ENCODE peak calls at places on chromosome 6, in eight cellular contexts. One of them, this sample, is unnamed.

GRCh38 chr6:138682722-138683521 is 90.6 kb upstream of the CCDC28A start:
- DNase-seq in heart right ventricle: peak; percentile 19
- DNase-seq in thoracic aorta: no peak
- DNase-seq in Karpas-422: peak; percentile 10
- DNase-seq in psoas muscle: no peak
- DNase-seq in A549: no peak
- DNase-seq in suprapubic skin: peak; percentile 69
- DNase-seq in GM23248: no peak
- DNase-seq in this sample: no peak

GRCh38 chr6:33878541-33878940 is 74.7 kb upstream of the MLN start:
- DNase-seq in heart right ventricle: no peak
- DNase-seq in Karpas-422: no peak
- DNase-seq in suprapubic skin: no peak
- DNase-seq in thoracic aorta: no peak
- DNase-seq in psoas muscle: peak; percentile 11
- DNase-seq in A549: no peak
- DNase-seq in GM23248: no peak
- DNase-seq in this sample: no peak

GRCh38 chr6:142845624-142846458 is 99.1 kb downstream of the HIVEP2 start:
- DNase-seq in GM23248: peak; percentile 80
- DNase-seq in suprapubic skin: peak; percentile 84
- DNase-seq in Karpas-422: peak; percentile 45
- DNase-seq in psoas muscle: peak; percentile 94
- DNase-seq in A549: no peak
- DNase-seq in thoracic aorta: peak; percentile 31
- DNase-seq in heart right ventricle: peak; percentile 93
- DNase-seq in this sample: peak; percentile 50

GRCh38 chr6:21769973-21770372 is 176.4 kb downstream of the SOX4 start:
- DNase-seq in psoas muscle: no peak
- DNase-seq in thoracic aorta: no peak
- DNase-seq in Karpas-422: no peak
- DNase-seq in heart right ventricle: no peak
- DNase-seq in suprapubic skin: no peak
- DNase-seq in GM23248: peak; percentile 21
- DNase-seq in A549: no peak
- DNase-seq in this sample: no peak

GRCh38 chr6:87808005-87808757 is 106.1 kb upstream of the AKIRIN2 start:
- DNase-seq in A549: no peak
- DNase-seq in heart right ventricle: no peak
- DNase-seq in thoracic aorta: no peak
- DNase-seq in GM23248: peak; percentile 91
- DNase-seq in suprapubic skin: no peak
- DNase-seq in psoas muscle: no peak
- DNase-seq in Karpas-422: no peak
- DNase-seq in this sample: no peak

GRCh38 chr6:50706575-50706974 is 6.8 kb upstream of the TFAP2D start:
- DNase-seq in Karpas-422: no peak
- DNase-seq in psoas muscle: no peak
- DNase-seq in heart right ventricle: no peak
- DNase-seq in A549: no peak
- DNase-seq in thoracic aorta: no peak
- DNase-seq in suprapubic skin: no peak
- DNase-seq in GM23248: no peak
- DNase-seq in this sample: no peak

GRCh38 chr6:116278853-116279231 is 888 bp downstream of the TSPYL1 start:
- DNase-seq in Karpas-422: peak; percentile 44
- DNase-seq in suprapubic skin: peak; percentile 71
- DNase-seq in GM23248: no peak
- DNase-seq in thoracic aorta: no peak
- DNase-seq in heart right ventricle: peak; percentile 57
- DNase-seq in psoas muscle: peak; percentile 79
- DNase-seq in A549: no peak
- DNase-seq in this sample: no peak

GRCh38 chr6:166268431-166268830 is 39.8 kb downstream of the PRR18 start:
- DNase-seq in thoracic aorta: no peak
- DNase-seq in suprapubic skin: no peak
- DNase-seq in Karpas-422: no peak
- DNase-seq in GM23248: no peak
- DNase-seq in psoas muscle: no peak
- DNase-seq in A549: no peak
- DNase-seq in heart right ventricle: no peak
- DNase-seq in this sample: no peak

GRCh38 chr6:146700078-146700686 is 101.4 kb downstream of the ADGB start:
- DNase-seq in thoracic aorta: peak; percentile 70
- DNase-seq in Karpas-422: peak; percentile 90
- DNase-seq in GM23248: peak; percentile 91
- DNase-seq in A549: peak; percentile 13
- DNase-seq in heart right ventricle: no peak
- DNase-seq in psoas muscle: no peak
- DNase-seq in suprapubic skin: peak; percentile 75
- DNase-seq in this sample: peak; percentile 94

GRCh38 chr6:100775667-100776066 is 105.5 kb downstream of the ASCC3 start:
- DNase-seq in suprapubic skin: no peak
- DNase-seq in psoas muscle: no peak
- DNase-seq in A549: no peak
- DNase-seq in Karpas-422: no peak
- DNase-seq in GM23248: peak; percentile 18
- DNase-seq in heart right ventricle: no peak
- DNase-seq in thoracic aorta: no peak
- DNase-seq in this sample: no peak

GRCh38 chr6:91240878-91241603 is 654.2 kb upstream of the MAP3K7 start:
- DNase-seq in GM23248: no peak
- DNase-seq in Karpas-422: peak; percentile 42
- DNase-seq in psoas muscle: no peak
- DNase-seq in A549: no peak
- DNase-seq in heart right ventricle: no peak
- DNase-seq in thoracic aorta: no peak
- DNase-seq in suprapubic skin: no peak
- DNase-seq in this sample: no peak

GRCh38 chr6:16336056-16336810 is 97.8 kb downstream of the GMPR start:
- DNase-seq in psoas muscle: no peak
- DNase-seq in A549: no peak
- DNase-seq in thoracic aorta: no peak
- DNase-seq in Karpas-422: peak; percentile 65
- DNase-seq in suprapubic skin: no peak
- DNase-seq in heart right ventricle: no peak
- DNase-seq in GM23248: peak; percentile 37
- DNase-seq in this sample: no peak

GRCh38 chr6:73929421-73929820 is 233.4 kb downstream of the CD109 start:
- DNase-seq in heart right ventricle: no peak
- DNase-seq in suprapubic skin: no peak
- DNase-seq in thoracic aorta: no peak
- DNase-seq in Karpas-422: no peak
- DNase-seq in A549: no peak
- DNase-seq in psoas muscle: no peak
- DNase-seq in GM23248: no peak
- DNase-seq in this sample: no peak

GRCh38 chr6:113381957-113382356 is 475.2 kb upstream of the MARCKS start:
- DNase-seq in Karpas-422: peak; percentile 56
- DNase-seq in suprapubic skin: peak; percentile 64
- DNase-seq in thoracic aorta: no peak
- DNase-seq in heart right ventricle: no peak
- DNase-seq in psoas muscle: no peak
- DNase-seq in GM23248: peak; percentile 35
- DNase-seq in A549: no peak
- DNase-seq in this sample: peak; percentile 26
- H3K4me1 ChIP-seq in Karpas-422: no peaks in the 10 kb centered on the region
- H3K4me1 ChIP-seq in suprapubic skin: no peaks in the 10 kb centered on the region
- H3K4me1 ChIP-seq in thoracic aorta: no peaks in the 10 kb centered on the region
- H3K4me1 ChIP-seq in heart right ventricle: no peaks in the 10 kb centered on the region
- H3K4me1 ChIP-seq in psoas muscle: no peaks in the 10 kb centered on the region
- H3K4me1 ChIP-seq in GM23248: peaks cover 52% of the 10 kb centered on the region
- H3K4me1 ChIP-seq in A549: peaks cover 14% of the 10 kb centered on the region
- H3K4me1 ChIP-seq in this sample: peaks cover 10% of the 10 kb centered on the region

DNA sequence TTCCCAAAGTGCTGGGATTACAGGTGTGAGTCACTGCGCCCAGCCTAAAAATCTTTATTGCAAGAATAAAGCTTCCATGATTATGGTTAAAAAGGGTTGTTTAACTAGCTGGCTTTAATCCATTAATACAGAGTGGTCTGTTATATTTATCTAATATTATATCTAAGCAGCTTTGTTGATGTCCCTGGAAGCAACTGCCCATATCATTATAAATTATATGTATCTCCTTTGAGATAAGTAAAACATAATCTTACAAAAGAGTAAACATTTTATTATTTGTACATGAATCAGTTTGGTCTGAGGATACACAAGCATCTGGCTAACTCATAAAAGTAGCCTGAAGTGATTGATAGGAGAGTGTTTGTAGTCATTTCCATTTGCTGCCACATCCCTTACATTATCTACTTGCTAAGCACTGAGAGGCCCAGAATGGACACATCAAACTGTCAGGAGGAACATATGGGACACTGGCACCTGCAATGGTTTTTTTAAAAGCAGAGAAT is 46.9 kb downstream of the TRAF3IP2 start:
- DNase-seq in suprapubic skin: no peak
- DNase-seq in A549: no peak
- DNase-seq in thoracic aorta: no peak
- DNase-seq in GM23248: no peak
- DNase-seq in heart right ventricle: no peak
- DNase-seq in psoas muscle: no peak
- DNase-seq in Karpas-422: no peak
- DNase-seq in this sample: no peak
- H3K27ac ChIP-seq in suprapubic skin: peak overlapping the region; percentile 49
- H3K27ac ChIP-seq in A549: no peak overlapping the region
- H3K27ac ChIP-seq in thoracic aorta: peak overlapping the region; percentile 74
- H3K27ac ChIP-seq in GM23248: peak overlapping the region; percentile 54
- H3K27ac ChIP-seq in heart right ventricle: peak overlapping the region; percentile 50
- H3K27ac ChIP-seq in psoas muscle: peak overlapping the region; percentile 74
- H3K27ac ChIP-seq in Karpas-422: no peak overlapping the region
- H3K27ac ChIP-seq in this sample: peak overlapping the region; percentile 84

GRCh38 chr6:132261354-132261753 is 139.9 kb downstream of the MOXD1 start:
- DNase-seq in A549: no peak
- DNase-seq in GM23248: no peak
- DNase-seq in suprapubic skin: no peak
- DNase-seq in psoas muscle: no peak
- DNase-seq in Karpas-422: no peak
- DNase-seq in heart right ventricle: no peak
- DNase-seq in thoracic aorta: no peak
- DNase-seq in this sample: no peak
- H3K4me1 ChIP-seq in A549: no peaks in the 10 kb centered on the region
- H3K4me1 ChIP-seq in GM23248: no peaks in the 10 kb centered on the region
- H3K4me1 ChIP-seq in suprapubic skin: peaks cover 7% of the 10 kb centered on the region
- H3K4me1 ChIP-seq in psoas muscle: no peaks in the 10 kb centered on the region
- H3K4me1 ChIP-seq in Karpas-422: peaks cover under 1% of the 10 kb centered on the region
- H3K4me1 ChIP-seq in heart right ventricle: no peaks in the 10 kb centered on the region
- H3K4me1 ChIP-seq in thoracic aorta: no peaks in the 10 kb centered on the region
- H3K4me1 ChIP-seq in this sample: no peaks in the 10 kb centered on the region

DNA sequence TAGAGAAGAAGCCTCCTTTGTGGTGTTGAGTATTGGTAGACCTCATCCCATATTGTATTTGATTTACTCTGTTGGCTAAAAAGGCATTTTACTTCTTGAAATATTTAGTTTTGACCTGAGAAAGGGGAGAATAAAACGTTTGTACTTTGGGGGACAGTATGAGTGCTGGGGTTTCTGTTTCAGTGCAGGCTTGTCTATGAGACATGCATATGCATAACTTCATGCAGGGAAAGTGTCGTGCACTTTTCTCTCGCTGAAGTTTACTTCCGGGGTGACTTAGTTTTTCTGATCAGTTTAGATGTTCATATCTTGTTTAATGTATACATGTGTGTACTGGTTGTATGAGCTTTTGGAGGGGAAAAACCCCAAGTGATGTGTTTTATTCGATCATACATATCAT is 59.5 kb downstream of the UTRN start:
- DNase-seq in suprapubic skin: no peak
- DNase-seq in Karpas-422: peak; percentile 60
- DNase-seq in psoas muscle: no peak
- DNase-seq in GM23248: no peak
- DNase-seq in heart right ventricle: no peak
- DNase-seq in A549: no peak
- DNase-seq in thoracic aorta: no peak
- DNase-seq in this sample: no peak
- H3K27ac ChIP-seq in suprapubic skin: peak overlapping the region; percentile 51
- H3K27ac ChIP-seq in Karpas-422: peak overlapping the region; percentile 18
- H3K27ac ChIP-seq in psoas muscle: peak overlapping the region; percentile 39
- H3K27ac ChIP-seq in GM23248: no peak overlapping the region
- H3K27ac ChIP-seq in heart right ventricle: peak overlapping the region; percentile 71
- H3K27ac ChIP-seq in A549: peak overlapping the region; percentile 75
- H3K27ac ChIP-seq in thoracic aorta: no peak overlapping the region
- H3K27ac ChIP-seq in this sample: peak overlapping the region; percentile 74

This sample was measured in tibial nerve.